ENCODE peak calls at places on chromosomes 16 and 17, in nine cellular contexts. U, Z, B, N, J, Y, I, Q and E are unnamed samples.

GRCh38 chr16:89114159-89114981 is 20.7 kb downstream of the ACSF3 start:
- DNase-seq in Z (peak; percentile 6), Y (no peak), J (no peak), B (no peak), Q (no peak), N (no peak), I (peak; percentile 41), U (no peak), E (no peak)

GRCh38 chr17:34841467-34841866 is 119.8 kb downstream of the CCT6B start:
- DNase-seq in N (no peak), Z (no peak), U (no peak), J (no peak), B (no peak), Y (no peak), Q (no peak), I (no peak), E (no peak)

GRCh38 chr17:41917957-41918391 is 777 bp downstream of the ACLY start:
- DNase-seq in J (peak; percentile 31), B (peak; percentile 36), I (peak; percentile 31), Z (peak; percentile 71), N (no peak), U (peak; percentile 52), Q (peak; percentile 76), Y (peak; percentile 44), E (peak; percentile 33)

GRCh38 chr17:44112284-44113280 is 10.9 kb downstream of the HDAC5 start:
- DNase-seq in Q (peak; percentile 91), J (no peak), I (no peak), N (no peak), Y (no peak), Z (no peak), U (no peak), B (peak; percentile 96), E (no peak)

GRCh38 chr16:83955218-83956130 is 2.4 kb downstream of the OSGIN1 start:
- DNase-seq in Q (no peak), J (peak; percentile 55), Y (no peak), Z (no peak), U (no peak), B (no peak), I (no peak), N (no peak), E (no peak)

GRCh38 chr17:69061901-69062556 is 1.3 kb upstream of the ABCA9 start:
- DNase-seq in Z (no peak), J (no peak), Y (no peak), Q (no peak), U (no peak), B (no peak), N (no peak), I (no peak), E (no peak)

GRCh38 chr17:48016112-48016511 is 21.5 kb downstream of the COPZ2 start:
- DNase-seq in Z (no peak), U (no peak), B (no peak), N (no peak), Q (peak; percentile 1), I (no peak), J (peak; percentile 86), Y (no peak), E (no peak)

GRCh38 chr17:77786740-77787505 is 171.6 kb upstream of the TNRC6C start:
- DNase-seq in Z (no peak), U (no peak), B (no peak), I (no peak), Y (no peak), N (no peak), Q (peak; percentile 20), J (no peak), E (no peak)

GRCh38 chr16:64823676-64824075 is 298.2 kb downstream of the CDH11 start:
- DNase-seq in N (no peak), B (no peak), Q (no peak), J (no peak), U (no peak), I (no peak), Z (no peak), Y (no peak), E (no peak)

GRCh38 chr16:5649762-5650445 is 552.3 kb upstream of the EEF2KMT start:
- DNase-seq in B (no peak), Y (no peak), I (no peak), Q (no peak), N (no peak), U (no peak), Z (no peak), J (no peak), E (no peak)

GRCh38 chr17:83115832-83116231 is 36.4 kb downstream of the METRNL start:
- DNase-seq in B (no peak), J (no peak), U (no peak), N (no peak), I (no peak), Q (no peak), Y (no peak), Z (no peak), E (no peak)

GRCh38 chr17:57562231-57562630 is 182.9 kb downstream of the CCDC182 start:
- DNase-seq in B (no peak), Z (no peak), N (no peak), I (no peak), J (no peak), U (no peak), Y (no peak), Q (no peak), E (no peak)

GRCh38 chr17:72719582-72720493 is 372.6 kb downstream of the SLC39A11 start:
- DNase-seq in N (no peak), Q (no peak), B (no peak), U (no peak), Y (no peak), I (peak; percentile 27), Z (peak; percentile 24), J (peak; percentile 67), E (no peak)

GRCh38 chr17:45155483-45155882 is 6.2 kb upstream of the HEXIM2 start:
- DNase-seq in Z (no peak), N (no peak), Q (no peak), I (no peak), Y (no peak), J (no peak), B (no peak), U (no peak), E (no peak)

GRCh38 chr17:75475144-75475835 is 18.9 kb downstream of the TMEM94 start:
- DNase-seq in Q (no peak), U (no peak), Y (no peak), B (no peak), N (no peak), Z (no peak), I (no peak), J (peak; percentile 38), E (no peak)

DNA sequence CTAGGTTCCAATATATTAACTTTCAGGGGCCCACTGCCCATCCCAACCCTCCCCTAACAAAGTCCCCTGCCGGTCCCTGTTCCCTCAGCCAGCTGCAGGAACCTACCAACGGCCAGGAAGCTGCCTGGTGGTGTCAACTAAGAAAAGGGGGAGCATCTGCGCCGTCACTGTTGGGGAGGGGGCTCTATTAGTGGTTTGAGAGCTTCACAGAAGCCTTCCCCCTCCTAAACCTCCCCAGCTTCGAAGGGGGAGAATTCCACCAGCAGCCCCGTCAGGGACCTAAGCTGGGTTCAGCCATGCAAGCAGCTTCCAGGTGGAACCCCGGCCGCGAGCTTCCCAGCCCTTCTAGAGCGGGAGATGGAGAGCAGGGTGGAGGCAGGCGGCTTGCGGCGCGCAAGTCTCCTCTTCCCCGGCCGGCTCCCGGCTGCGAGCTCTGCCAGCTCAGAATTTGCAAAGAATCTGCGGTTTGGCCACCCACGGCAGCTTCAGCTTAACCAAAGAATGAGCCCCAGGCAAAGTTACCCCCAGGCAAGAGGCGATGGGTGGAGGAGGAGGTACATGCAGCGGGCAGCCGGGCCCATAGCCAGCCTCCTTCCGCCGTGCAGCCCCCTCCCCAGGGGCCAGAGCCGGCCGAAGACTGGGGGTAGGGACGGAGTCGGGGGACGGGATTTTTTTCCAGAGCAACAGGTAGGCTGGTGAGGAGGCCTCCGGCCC is 33.7 kb downstream of the DDX19A start:
- DNase-seq in I (peak; percentile 54), Z (peak; percentile 59), Q (peak; percentile 50), Y (peak; percentile 20), B (peak; percentile 48), U (peak; percentile 33), J (peak; percentile 82), N (no peak), E (no peak)
- TF ChIP-seq POLR2A in I (no peak), Z (no peak), Q (no peak), Y (no peak), B (no peak), U (no peak), J (no peak), N (no peak), E (no peak)

GRCh38 chr17:61149862-61150362 is 249.7 kb upstream of the TBX2 start:
- DNase-seq in Z (no peak), J (no peak), Q (no peak), N (no peak), B (no peak), I (no peak), U (no peak), Y (no peak), E (no peak)

GRCh38 chr17:61150686-61151299 is 248.8 kb upstream of the TBX2 start:
- DNase-seq in J (no peak), Z (no peak), Q (no peak), N (no peak), U (no peak), Y (no peak), B (no peak), I (no peak), E (no peak)

GRCh38 chr17:61155590-61156181 is 244.0 kb upstream of the TBX2 start:
- DNase-seq in U (no peak), Q (no peak), Y (no peak), N (no peak), B (no peak), I (no peak), J (no peak), Z (no peak), E (no peak)

GRCh38 chr17:61149106-61149505 is 250.5 kb upstream of the TBX2 start:
- DNase-seq in Z (no peak), Y (no peak), U (no peak), I (no peak), Q (no peak), N (no peak), J (no peak), B (no peak), E (no peak)

DNA sequence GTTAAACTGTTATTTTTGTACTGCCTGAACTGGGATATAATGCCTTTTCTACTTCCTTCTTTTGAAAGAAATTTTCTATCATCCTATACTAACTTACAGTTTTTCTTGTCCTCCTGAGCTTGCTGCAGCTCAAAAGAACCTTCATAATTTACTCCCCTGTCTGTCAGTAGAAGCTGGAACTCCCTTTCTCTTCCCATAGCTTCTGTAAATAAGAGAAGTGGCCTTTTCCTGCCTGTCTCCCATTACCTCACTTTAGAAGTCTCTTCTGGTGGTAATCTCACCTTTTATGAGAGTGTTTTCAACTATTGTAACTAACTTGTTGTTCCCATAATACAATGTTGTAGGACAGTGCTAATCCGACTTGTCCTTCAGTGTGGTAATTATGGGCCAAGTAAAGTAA is 246.7 kb upstream of the TBX2 start:
- DNase-seq in B (no peak), Y (no peak), N (no peak), Q (no peak), I (no peak), Z (no peak), U (no peak), J (no peak), E (no peak)
- H3K27ac ChIP-seq in B (no peak overlapping the region), Y (no peak overlapping the region), N (no peak overlapping the region), Q (no peak overlapping the region), I (no peak overlapping the region), Z (no peak overlapping the region), U (no peak overlapping the region), J (no peak overlapping the region), E (no peak overlapping the region)

GRCh38 chr17:50055055-50055425 is 870 bp upstream of the ITGA3 start:
- DNase-seq in U (no peak), J (no peak), I (peak; percentile 45), Y (peak; percentile 90), N (peak; percentile 93), Z (peak; percentile 87), Q (peak; percentile 29), B (no peak), E (no peak)
- TF ChIP-seq POLR2A in U (no peak), J (no peak), I (peak; percentile 79), Y (peak; percentile 97), N (peak; percentile 59), Z (peak; percentile 92), Q (no peak), B (peak; percentile 49), E (no peak)

GRCh38 chr17:17077861-17078732 is 35.8 kb downstream of the MPRIP start:
- DNase-seq in I (no peak), J (no peak), N (no peak), B (peak; percentile 8), Z (peak; percentile 75), U (no peak), Q (peak; percentile 20), Y (no peak), E (no peak)
- H3K27ac ChIP-seq in I (no peak overlapping the region), J (no peak overlapping the region), N (no peak overlapping the region), B (peak overlapping the region; percentile 0), Z (peak overlapping the region; percentile 54), U (no peak overlapping the region), Q (no peak overlapping the region), Y (no peak overlapping the region), E (no peak overlapping the region)